ENCODE peak calls at places on chromosomes 6 and 20, in nine cellular contexts. One of them, this sample, is unnamed.

GRCh38 chr6:106087548-106088325 is 1.6 kb downstream of the PRDM1 start:
- DNase-seq in body of pancreas: no peak
- DNase-seq in brain microvascular endothelial cell: peak; percentile 37
- DNase-seq in fibroblast of mammary gland: peak; percentile 87
- DNase-seq in stimulated activated naive CD8-positive, alpha-beta T cell treated with anti-CD3 and anti-CD28 coated beads, Interleukin-15, amount 100 ng/mL, for 72 hours: no peak
- DNase-seq in T47D: no peak
- DNase-seq in NCI-H510A: no peak
- DNase-seq in fibroblast of the conjunctiva: peak; percentile 53
- DNase-seq in activated CD8-positive, alpha-beta memory T cell treated with anti-CD3 and anti-CD28 coated beads for 24 hours: no peak
- DNase-seq in this sample: no peak

GRCh38 chr6:148747493-148748160 is 797 bp downstream of the UST start:
- DNase-seq in body of pancreas: peak; percentile 42
- DNase-seq in brain microvascular endothelial cell: peak; percentile 26
- DNase-seq in fibroblast of mammary gland: peak; percentile 20
- DNase-seq in stimulated activated naive CD8-positive, alpha-beta T cell treated with anti-CD3 and anti-CD28 coated beads, Interleukin-15, amount 100 ng/mL, for 72 hours: peak; percentile 39
- DNase-seq in T47D: peak; percentile 70
- DNase-seq in NCI-H510A: peak; percentile 56
- DNase-seq in fibroblast of the conjunctiva: no peak
- DNase-seq in activated CD8-positive, alpha-beta memory T cell treated with anti-CD3 and anti-CD28 coated beads for 24 hours: peak; percentile 77
- DNase-seq in this sample: no peak

GRCh38 chr6:22556298-22556697 is 13.1 kb upstream of the HDGFL1 start:
- DNase-seq in body of pancreas: peak; percentile 10
- DNase-seq in brain microvascular endothelial cell: no peak
- DNase-seq in fibroblast of mammary gland: no peak
- DNase-seq in stimulated activated naive CD8-positive, alpha-beta T cell treated with anti-CD3 and anti-CD28 coated beads, Interleukin-15, amount 100 ng/mL, for 72 hours: no peak
- DNase-seq in T47D: no peak
- DNase-seq in NCI-H510A: no peak
- DNase-seq in fibroblast of the conjunctiva: no peak
- DNase-seq in activated CD8-positive, alpha-beta memory T cell treated with anti-CD3 and anti-CD28 coated beads for 24 hours: no peak
- DNase-seq in this sample: no peak

GRCh38 chr20:63574829-63575720 is 1.0 kb upstream of the HELZ2 start:
- DNase-seq in body of pancreas: no peak
- DNase-seq in brain microvascular endothelial cell: no peak
- DNase-seq in fibroblast of mammary gland: peak; percentile 68
- DNase-seq in stimulated activated naive CD8-positive, alpha-beta T cell treated with anti-CD3 and anti-CD28 coated beads, Interleukin-15, amount 100 ng/mL, for 72 hours: no peak
- DNase-seq in T47D: no peak
- DNase-seq in NCI-H510A: no peak
- DNase-seq in fibroblast of the conjunctiva: peak; percentile 16
- DNase-seq in activated CD8-positive, alpha-beta memory T cell treated with anti-CD3 and anti-CD28 coated beads for 24 hours: no peak
- DNase-seq in this sample: no peak

GRCh38 chr20:53146201-53146891 is 174.2 kb downstream of the TSHZ2 start:
- DNase-seq in body of pancreas: no peak
- DNase-seq in brain microvascular endothelial cell: no peak
- DNase-seq in fibroblast of mammary gland: no peak
- DNase-seq in stimulated activated naive CD8-positive, alpha-beta T cell treated with anti-CD3 and anti-CD28 coated beads, Interleukin-15, amount 100 ng/mL, for 72 hours: peak; percentile 74
- DNase-seq in T47D: no peak
- DNase-seq in NCI-H510A: no peak
- DNase-seq in fibroblast of the conjunctiva: no peak
- DNase-seq in activated CD8-positive, alpha-beta memory T cell treated with anti-CD3 and anti-CD28 coated beads for 24 hours: no peak
- DNase-seq in this sample: no peak

GRCh38 chr6:139625998-139626975 is 251.8 kb upstream of the CITED2 start:
- DNase-seq in body of pancreas: no peak
- DNase-seq in brain microvascular endothelial cell: no peak
- DNase-seq in fibroblast of mammary gland: peak; percentile 12
- DNase-seq in stimulated activated naive CD8-positive, alpha-beta T cell treated with anti-CD3 and anti-CD28 coated beads, Interleukin-15, amount 100 ng/mL, for 72 hours: no peak
- DNase-seq in T47D: no peak
- DNase-seq in NCI-H510A: no peak
- DNase-seq in fibroblast of the conjunctiva: peak; percentile 4
- DNase-seq in activated CD8-positive, alpha-beta memory T cell treated with anti-CD3 and anti-CD28 coated beads for 24 hours: no peak
- DNase-seq in this sample: no peak

GRCh38 chr6:139881251-139881650 is 506.8 kb upstream of the CITED2 start:
- DNase-seq in body of pancreas: no peak
- DNase-seq in brain microvascular endothelial cell: no peak
- DNase-seq in fibroblast of mammary gland: no peak
- DNase-seq in stimulated activated naive CD8-positive, alpha-beta T cell treated with anti-CD3 and anti-CD28 coated beads, Interleukin-15, amount 100 ng/mL, for 72 hours: no peak
- DNase-seq in T47D: peak; percentile 61
- DNase-seq in NCI-H510A: no peak
- DNase-seq in fibroblast of the conjunctiva: no peak
- DNase-seq in activated CD8-positive, alpha-beta memory T cell treated with anti-CD3 and anti-CD28 coated beads for 24 hours: no peak
- DNase-seq in this sample: no peak

GRCh38 chr6:134074151-134074712 is 21.8 kb upstream of the SLC2A12 start:
- DNase-seq in body of pancreas: peak; percentile 14
- DNase-seq in brain microvascular endothelial cell: no peak
- DNase-seq in fibroblast of mammary gland: no peak
- DNase-seq in stimulated activated naive CD8-positive, alpha-beta T cell treated with anti-CD3 and anti-CD28 coated beads, Interleukin-15, amount 100 ng/mL, for 72 hours: no peak
- DNase-seq in T47D: no peak
- DNase-seq in NCI-H510A: peak; percentile 41
- DNase-seq in fibroblast of the conjunctiva: no peak
- DNase-seq in activated CD8-positive, alpha-beta memory T cell treated with anti-CD3 and anti-CD28 coated beads for 24 hours: no peak
- DNase-seq in this sample: no peak

GRCh38 chr6:134065706-134066105 is 13.3 kb upstream of the SLC2A12 start:
- DNase-seq in body of pancreas: no peak
- DNase-seq in brain microvascular endothelial cell: no peak
- DNase-seq in fibroblast of mammary gland: peak; percentile 52
- DNase-seq in stimulated activated naive CD8-positive, alpha-beta T cell treated with anti-CD3 and anti-CD28 coated beads, Interleukin-15, amount 100 ng/mL, for 72 hours: peak; percentile 16
- DNase-seq in T47D: peak; percentile 26
- DNase-seq in NCI-H510A: no peak
- DNase-seq in fibroblast of the conjunctiva: no peak
- DNase-seq in activated CD8-positive, alpha-beta memory T cell treated with anti-CD3 and anti-CD28 coated beads for 24 hours: no peak
- DNase-seq in this sample: no peak

GRCh38 chr20:57288676-57289075 is 22.2 kb upstream of the BMP7 start:
- DNase-seq in body of pancreas: no peak
- DNase-seq in brain microvascular endothelial cell: no peak
- DNase-seq in fibroblast of mammary gland: no peak
- DNase-seq in stimulated activated naive CD8-positive, alpha-beta T cell treated with anti-CD3 and anti-CD28 coated beads, Interleukin-15, amount 100 ng/mL, for 72 hours: no peak
- DNase-seq in T47D: no peak
- DNase-seq in NCI-H510A: no peak
- DNase-seq in fibroblast of the conjunctiva: no peak
- DNase-seq in activated CD8-positive, alpha-beta memory T cell treated with anti-CD3 and anti-CD28 coated beads for 24 hours: no peak
- DNase-seq in this sample: no peak

GRCh38 chr6:32830017-32830416 is 8.5 kb downstream of the TAP2 start:
- DNase-seq in body of pancreas: no peak
- DNase-seq in brain microvascular endothelial cell: no peak
- DNase-seq in fibroblast of mammary gland: no peak
- DNase-seq in stimulated activated naive CD8-positive, alpha-beta T cell treated with anti-CD3 and anti-CD28 coated beads, Interleukin-15, amount 100 ng/mL, for 72 hours: no peak
- DNase-seq in T47D: no peak
- DNase-seq in NCI-H510A: no peak
- DNase-seq in fibroblast of the conjunctiva: no peak
- DNase-seq in activated CD8-positive, alpha-beta memory T cell treated with anti-CD3 and anti-CD28 coated beads for 24 hours: no peak
- DNase-seq in this sample: no peak

GRCh38 chr6:37535701-37536461 is 36.2 kb upstream of the CCDC167 start:
- DNase-seq in body of pancreas: peak; percentile 23
- DNase-seq in brain microvascular endothelial cell: no peak
- DNase-seq in fibroblast of mammary gland: no peak
- DNase-seq in stimulated activated naive CD8-positive, alpha-beta T cell treated with anti-CD3 and anti-CD28 coated beads, Interleukin-15, amount 100 ng/mL, for 72 hours: peak; percentile 58
- DNase-seq in T47D: peak; percentile 13
- DNase-seq in NCI-H510A: peak; percentile 47
- DNase-seq in fibroblast of the conjunctiva: no peak
- DNase-seq in activated CD8-positive, alpha-beta memory T cell treated with anti-CD3 and anti-CD28 coated beads for 24 hours: peak; percentile 72
- DNase-seq in this sample: no peak

GRCh38 chr20:52235129-52235528 is 43.5 kb upstream of the ZFP64 start:
- DNase-seq in body of pancreas: no peak
- DNase-seq in brain microvascular endothelial cell: no peak
- DNase-seq in fibroblast of mammary gland: no peak
- DNase-seq in stimulated activated naive CD8-positive, alpha-beta T cell treated with anti-CD3 and anti-CD28 coated beads, Interleukin-15, amount 100 ng/mL, for 72 hours: no peak
- DNase-seq in T47D: no peak
- DNase-seq in NCI-H510A: no peak
- DNase-seq in fibroblast of the conjunctiva: no peak
- DNase-seq in activated CD8-positive, alpha-beta memory T cell treated with anti-CD3 and anti-CD28 coated beads for 24 hours: no peak
- DNase-seq in this sample: no peak

GRCh38 chr6:107113460-107114212 is 1.7 kb downstream of the BEND3 start:
- DNase-seq in body of pancreas: peak; percentile 29
- DNase-seq in brain microvascular endothelial cell: no peak
- DNase-seq in fibroblast of mammary gland: no peak
- DNase-seq in stimulated activated naive CD8-positive, alpha-beta T cell treated with anti-CD3 and anti-CD28 coated beads, Interleukin-15, amount 100 ng/mL, for 72 hours: no peak
- DNase-seq in T47D: no peak
- DNase-seq in NCI-H510A: no peak
- DNase-seq in fibroblast of the conjunctiva: no peak
- DNase-seq in activated CD8-positive, alpha-beta memory T cell treated with anti-CD3 and anti-CD28 coated beads for 24 hours: no peak
- DNase-seq in this sample: no peak

GRCh38 chr6:129708496-129709216 is 1.3 kb downstream of the ARHGAP18 start:
- DNase-seq in body of pancreas: no peak
- DNase-seq in brain microvascular endothelial cell: no peak
- DNase-seq in fibroblast of mammary gland: no peak
- DNase-seq in stimulated activated naive CD8-positive, alpha-beta T cell treated with anti-CD3 and anti-CD28 coated beads, Interleukin-15, amount 100 ng/mL, for 72 hours: no peak
- DNase-seq in T47D: no peak
- DNase-seq in NCI-H510A: no peak
- DNase-seq in fibroblast of the conjunctiva: no peak
- DNase-seq in activated CD8-positive, alpha-beta memory T cell treated with anti-CD3 and anti-CD28 coated beads for 24 hours: no peak
- DNase-seq in this sample: no peak

GRCh38 chr6:57261896-57262295 is 39.8 kb upstream of the RAB23 start:
- DNase-seq in body of pancreas: no peak
- DNase-seq in brain microvascular endothelial cell: no peak
- DNase-seq in fibroblast of mammary gland: peak; percentile 41
- DNase-seq in stimulated activated naive CD8-positive, alpha-beta T cell treated with anti-CD3 and anti-CD28 coated beads, Interleukin-15, amount 100 ng/mL, for 72 hours: no peak
- DNase-seq in T47D: no peak
- DNase-seq in NCI-H510A: no peak
- DNase-seq in fibroblast of the conjunctiva: no peak
- DNase-seq in activated CD8-positive, alpha-beta memory T cell treated with anti-CD3 and anti-CD28 coated beads for 24 hours: no peak
- DNase-seq in this sample: no peak

GRCh38 chr20:602357-602970 is 7.6 kb downstream of the TCF15 start:
- DNase-seq in body of pancreas: no peak
- DNase-seq in brain microvascular endothelial cell: no peak
- DNase-seq in fibroblast of mammary gland: no peak
- DNase-seq in stimulated activated naive CD8-positive, alpha-beta T cell treated with anti-CD3 and anti-CD28 coated beads, Interleukin-15, amount 100 ng/mL, for 72 hours: no peak
- DNase-seq in T47D: peak; percentile 47
- DNase-seq in NCI-H510A: no peak
- DNase-seq in fibroblast of the conjunctiva: no peak
- DNase-seq in activated CD8-positive, alpha-beta memory T cell treated with anti-CD3 and anti-CD28 coated beads for 24 hours: no peak
- DNase-seq in this sample: no peak

GRCh38 chr20:57391439-57392129 is 388 bp downstream of the RBM38 start:
- DNase-seq in body of pancreas: no peak
- DNase-seq in brain microvascular endothelial cell: no peak
- DNase-seq in fibroblast of mammary gland: no peak
- DNase-seq in stimulated activated naive CD8-positive, alpha-beta T cell treated with anti-CD3 and anti-CD28 coated beads, Interleukin-15, amount 100 ng/mL, for 72 hours: peak; percentile 59
- DNase-seq in T47D: no peak
- DNase-seq in NCI-H510A: peak; percentile 53
- DNase-seq in fibroblast of the conjunctiva: no peak
- DNase-seq in activated CD8-positive, alpha-beta memory T cell treated with anti-CD3 and anti-CD28 coated beads for 24 hours: peak; percentile 81
- DNase-seq in this sample: no peak

GRCh38 chr6:128310061-128310460 is 210.3 kb downstream of the PTPRK start:
- DNase-seq in body of pancreas: no peak
- DNase-seq in brain microvascular endothelial cell: no peak
- DNase-seq in fibroblast of mammary gland: no peak
- DNase-seq in stimulated activated naive CD8-positive, alpha-beta T cell treated with anti-CD3 and anti-CD28 coated beads, Interleukin-15, amount 100 ng/mL, for 72 hours: no peak
- DNase-seq in T47D: no peak
- DNase-seq in NCI-H510A: peak; percentile 1
- DNase-seq in fibroblast of the conjunctiva: no peak
- DNase-seq in activated CD8-positive, alpha-beta memory T cell treated with anti-CD3 and anti-CD28 coated beads for 24 hours: no peak
- DNase-seq in this sample: no peak

GRCh38 chr20:39360029-39360620 is 398.0 kb downstream of the DHX35 start:
- DNase-seq in body of pancreas: no peak
- DNase-seq in brain microvascular endothelial cell: no peak
- DNase-seq in fibroblast of mammary gland: no peak
- DNase-seq in stimulated activated naive CD8-positive, alpha-beta T cell treated with anti-CD3 and anti-CD28 coated beads, Interleukin-15, amount 100 ng/mL, for 72 hours: no peak
- DNase-seq in T47D: no peak
- DNase-seq in NCI-H510A: no peak
- DNase-seq in fibroblast of the conjunctiva: no peak
- DNase-seq in activated CD8-positive, alpha-beta memory T cell treated with anti-CD3 and anti-CD28 coated beads for 24 hours: no peak
- DNase-seq in this sample: no peak

GRCh38 chr20:25294459-25295385 is 46.8 kb downstream of the PYGB start:
- DNase-seq in body of pancreas: no peak
- DNase-seq in brain microvascular endothelial cell: peak; percentile 38
- DNase-seq in fibroblast of mammary gland: peak; percentile 51
- DNase-seq in stimulated activated naive CD8-positive, alpha-beta T cell treated with anti-CD3 and anti-CD28 coated beads, Interleukin-15, amount 100 ng/mL, for 72 hours: peak; percentile 66
- DNase-seq in T47D: peak; percentile 41
- DNase-seq in NCI-H510A: peak; percentile 70
- DNase-seq in fibroblast of the conjunctiva: no peak
- DNase-seq in activated CD8-positive, alpha-beta memory T cell treated with anti-CD3 and anti-CD28 coated beads for 24 hours: peak; percentile 78
- DNase-seq in this sample: no peak

GRCh38 chr20:36607586-36608387 is 2.2 kb downstream of the RAB5IF start:
- DNase-seq in body of pancreas: no peak
- DNase-seq in brain microvascular endothelial cell: no peak
- DNase-seq in fibroblast of mammary gland: no peak
- DNase-seq in stimulated activated naive CD8-positive, alpha-beta T cell treated with anti-CD3 and anti-CD28 coated beads, Interleukin-15, amount 100 ng/mL, for 72 hours: no peak
- DNase-seq in T47D: no peak
- DNase-seq in NCI-H510A: no peak
- DNase-seq in fibroblast of the conjunctiva: no peak
- DNase-seq in activated CD8-positive, alpha-beta memory T cell treated with anti-CD3 and anti-CD28 coated beads for 24 hours: no peak
- DNase-seq in this sample: no peak

GRCh38 chr6:143614270-143614669 is 63.5 kb upstream of the PHACTR2 start:
- DNase-seq in body of pancreas: no peak
- DNase-seq in brain microvascular endothelial cell: no peak
- DNase-seq in fibroblast of mammary gland: no peak
- DNase-seq in stimulated activated naive CD8-positive, alpha-beta T cell treated with anti-CD3 and anti-CD28 coated beads, Interleukin-15, amount 100 ng/mL, for 72 hours: no peak
- DNase-seq in T47D: no peak
- DNase-seq in NCI-H510A: no peak
- DNase-seq in fibroblast of the conjunctiva: no peak
- DNase-seq in activated CD8-positive, alpha-beta memory T cell treated with anti-CD3 and anti-CD28 coated beads for 24 hours: no peak
- DNase-seq in this sample: no peak

GRCh38 chr6:147058786-147059434 is 145.3 kb upstream of the STXBP5 start:
- DNase-seq in body of pancreas: no peak
- DNase-seq in brain microvascular endothelial cell: no peak
- DNase-seq in fibroblast of mammary gland: peak; percentile 23
- DNase-seq in stimulated activated naive CD8-positive, alpha-beta T cell treated with anti-CD3 and anti-CD28 coated beads, Interleukin-15, amount 100 ng/mL, for 72 hours: no peak
- DNase-seq in T47D: no peak
- DNase-seq in NCI-H510A: no peak
- DNase-seq in fibroblast of the conjunctiva: no peak
- DNase-seq in activated CD8-positive, alpha-beta memory T cell treated with anti-CD3 and anti-CD28 coated beads for 24 hours: no peak
- DNase-seq in this sample: no peak

GRCh38 chr6:12367412-12367811 is 77.3 kb downstream of the EDN1 start:
- DNase-seq in body of pancreas: no peak
- DNase-seq in brain microvascular endothelial cell: no peak
- DNase-seq in fibroblast of mammary gland: no peak
- DNase-seq in stimulated activated naive CD8-positive, alpha-beta T cell treated with anti-CD3 and anti-CD28 coated beads, Interleukin-15, amount 100 ng/mL, for 72 hours: no peak
- DNase-seq in T47D: peak; percentile 54
- DNase-seq in NCI-H510A: no peak
- DNase-seq in fibroblast of the conjunctiva: no peak
- DNase-seq in activated CD8-positive, alpha-beta memory T cell treated with anti-CD3 and anti-CD28 coated beads for 24 hours: no peak
- DNase-seq in this sample: no peak

GRCh38 chr6:106973018-106973840 is 1.3 kb downstream of the CD24 start:
- DNase-seq in body of pancreas: peak; percentile 39
- DNase-seq in brain microvascular endothelial cell: no peak
- DNase-seq in fibroblast of mammary gland: no peak
- DNase-seq in stimulated activated naive CD8-positive, alpha-beta T cell treated with anti-CD3 and anti-CD28 coated beads, Interleukin-15, amount 100 ng/mL, for 72 hours: peak; percentile 10
- DNase-seq in T47D: peak; percentile 38
- DNase-seq in NCI-H510A: peak; percentile 11
- DNase-seq in fibroblast of the conjunctiva: no peak
- DNase-seq in activated CD8-positive, alpha-beta memory T cell treated with anti-CD3 and anti-CD28 coated beads for 24 hours: no peak
- DNase-seq in this sample: no peak

GRCh38 chr20:53162251-53162835 is 190.2 kb downstream of the TSHZ2 start:
- DNase-seq in body of pancreas: peak; percentile 22
- DNase-seq in brain microvascular endothelial cell: peak; percentile 33
- DNase-seq in fibroblast of mammary gland: peak; percentile 93
- DNase-seq in stimulated activated naive CD8-positive, alpha-beta T cell treated with anti-CD3 and anti-CD28 coated beads, Interleukin-15, amount 100 ng/mL, for 72 hours: no peak
- DNase-seq in T47D: peak; percentile 29
- DNase-seq in NCI-H510A: peak; percentile 77
- DNase-seq in fibroblast of the conjunctiva: peak; percentile 60
- DNase-seq in activated CD8-positive, alpha-beta memory T cell treated with anti-CD3 and anti-CD28 coated beads for 24 hours: no peak
- DNase-seq in this sample: peak; percentile 54

GRCh38 chr6:117605169-117605826 is 3.0 kb upstream of the GOPC start:
- DNase-seq in body of pancreas: peak; percentile 59
- DNase-seq in brain microvascular endothelial cell: peak; percentile 56
- DNase-seq in fibroblast of mammary gland: peak; percentile 85
- DNase-seq in stimulated activated naive CD8-positive, alpha-beta T cell treated with anti-CD3 and anti-CD28 coated beads, Interleukin-15, amount 100 ng/mL, for 72 hours: peak; percentile 46
- DNase-seq in T47D: peak; percentile 62
- DNase-seq in NCI-H510A: peak; percentile 10
- DNase-seq in fibroblast of the conjunctiva: peak; percentile 84
- DNase-seq in activated CD8-positive, alpha-beta memory T cell treated with anti-CD3 and anti-CD28 coated beads for 24 hours: no peak
- DNase-seq in this sample: no peak

GRCh38 chr6:77341058-77341986 is 122.0 kb downstream of the HTR1B start:
- DNase-seq in body of pancreas: peak; percentile 72
- DNase-seq in brain microvascular endothelial cell: no peak
- DNase-seq in fibroblast of mammary gland: no peak
- DNase-seq in stimulated activated naive CD8-positive, alpha-beta T cell treated with anti-CD3 and anti-CD28 coated beads, Interleukin-15, amount 100 ng/mL, for 72 hours: no peak
- DNase-seq in T47D: no peak
- DNase-seq in NCI-H510A: no peak
- DNase-seq in fibroblast of the conjunctiva: no peak
- DNase-seq in activated CD8-positive, alpha-beta memory T cell treated with anti-CD3 and anti-CD28 coated beads for 24 hours: no peak
- DNase-seq in this sample: no peak

GRCh38 chr6:26554669-26555504 is 16.7 kb downstream of the HMGN4 start:
- DNase-seq in body of pancreas: no peak
- DNase-seq in brain microvascular endothelial cell: peak; percentile 75
- DNase-seq in fibroblast of mammary gland: peak; percentile 73
- DNase-seq in stimulated activated naive CD8-positive, alpha-beta T cell treated with anti-CD3 and anti-CD28 coated beads, Interleukin-15, amount 100 ng/mL, for 72 hours: peak; percentile 75
- DNase-seq in T47D: peak; percentile 48
- DNase-seq in NCI-H510A: peak; percentile 36
- DNase-seq in fibroblast of the conjunctiva: no peak
- DNase-seq in activated CD8-positive, alpha-beta memory T cell treated with anti-CD3 and anti-CD28 coated beads for 24 hours: peak; percentile 88
- DNase-seq in this sample: no peak

GRCh38 chr6:36443951-36444428 is 1.2 kb downstream of the KCTD20 start:
- DNase-seq in body of pancreas: no peak
- DNase-seq in brain microvascular endothelial cell: no peak
- DNase-seq in fibroblast of mammary gland: no peak
- DNase-seq in stimulated activated naive CD8-positive, alpha-beta T cell treated with anti-CD3 and anti-CD28 coated beads, Interleukin-15, amount 100 ng/mL, for 72 hours: no peak
- DNase-seq in T47D: peak; percentile 65
- DNase-seq in NCI-H510A: peak; percentile 15
- DNase-seq in fibroblast of the conjunctiva: no peak
- DNase-seq in activated CD8-positive, alpha-beta memory T cell treated with anti-CD3 and anti-CD28 coated beads for 24 hours: no peak
- DNase-seq in this sample: no peak

This sample was measured in GM04503.